ENCODE peak calls at places on chromosomes 6 and 20, in four cellular contexts. One of them, this sample, is unnamed.
A peak's percentile ranks its signal among the peaks of the same experiment; 100 is the strongest.

GRCh38 chr6:11722224-11722623 is 56.4 kb downstream of the ADTRP start:
- DNase-seq in NCI-H2081: no peak
- DNase-seq in NAMALWA: no peak
- DNase-seq in kidney glomerular epithelial cell: no peak
- DNase-seq in this sample: peak; percentile 59

GRCh38 chr6:41881506-41881905 is 13.7 kb downstream of the USP49 start:
- DNase-seq in NCI-H2081: no peak
- DNase-seq in NAMALWA: no peak
- DNase-seq in kidney glomerular epithelial cell: no peak
- DNase-seq in this sample: no peak

GRCh38 chr6:36099872-36100483 is 30.3 kb upstream of the MAPK13 start:
- DNase-seq in NCI-H2081: peak; percentile 19
- DNase-seq in NAMALWA: no peak
- DNase-seq in kidney glomerular epithelial cell: no peak
- DNase-seq in this sample: no peak

GRCh38 chr6:45681860-45682488 is 304.2 kb upstream of the SUPT3H start:
- DNase-seq in NCI-H2081: no peak
- DNase-seq in NAMALWA: peak; percentile 98
- DNase-seq in kidney glomerular epithelial cell: peak; percentile 60
- DNase-seq in this sample: peak; percentile 98

GRCh38 chr6:145086197-145086596 is 649.1 kb downstream of the EPM2A start:
- DNase-seq in NCI-H2081: peak; percentile 12
- DNase-seq in NAMALWA: no peak
- DNase-seq in kidney glomerular epithelial cell: no peak
- DNase-seq in this sample: no peak

GRCh38 chr20:64056889-64057627 is 5.9 kb upstream of the TCEA2 start:
- DNase-seq in NCI-H2081: no peak
- DNase-seq in NAMALWA: peak; percentile 61
- DNase-seq in kidney glomerular epithelial cell: no peak
- DNase-seq in this sample: no peak

GRCh38 chr6:73898599-73898998 is 202.6 kb downstream of the CD109 start:
- DNase-seq in NCI-H2081: no peak
- DNase-seq in NAMALWA: no peak
- DNase-seq in kidney glomerular epithelial cell: no peak
- DNase-seq in this sample: no peak

GRCh38 chr6:152821525-152821924 is 70.9 kb downstream of the VIP start:
- DNase-seq in NCI-H2081: no peak
- DNase-seq in NAMALWA: no peak
- DNase-seq in kidney glomerular epithelial cell: no peak
- DNase-seq in this sample: no peak

GRCh38 chr20:58897493-58897892 is 45.0 kb downstream of the GNAS start:
- DNase-seq in NCI-H2081: no peak
- DNase-seq in NAMALWA: no peak
- DNase-seq in kidney glomerular epithelial cell: no peak
- DNase-seq in this sample: no peak

GRCh38 chr6:168925671-168926070 is 328.0 kb downstream of the THBS2 start:
- DNase-seq in NCI-H2081: no peak
- DNase-seq in NAMALWA: no peak
- DNase-seq in kidney glomerular epithelial cell: no peak
- DNase-seq in this sample: no peak

GRCh38 chr6:97361286-97361685 is 78.3 kb upstream of the MMS22L start:
- DNase-seq in NCI-H2081: no peak
- DNase-seq in NAMALWA: no peak
- DNase-seq in kidney glomerular epithelial cell: no peak
- DNase-seq in this sample: no peak

GRCh38 chr6:32843979-32844838 is at the start of gene PSMB8:
- DNase-seq in NCI-H2081: peak; percentile 97
- DNase-seq in NAMALWA: peak; percentile 99
- DNase-seq in kidney glomerular epithelial cell: peak; percentile 91
- DNase-seq in this sample: peak; percentile 98

GRCh38 chr6:140566706-140567330 is 1192.4 kb upstream of the CITED2 start:
- DNase-seq in NCI-H2081: no peak
- DNase-seq in NAMALWA: no peak
- DNase-seq in kidney glomerular epithelial cell: peak; percentile 50
- DNase-seq in this sample: no peak

GRCh38 chr6:18186033-18186432 is 30.8 kb downstream of the KDM1B start:
- DNase-seq in NCI-H2081: no peak
- DNase-seq in NAMALWA: no peak
- DNase-seq in kidney glomerular epithelial cell: no peak
- DNase-seq in this sample: no peak

GRCh38 chr6:135974416-135974815 is 122.9 kb downstream of the PDE7B start:
- DNase-seq in NCI-H2081: no peak
- DNase-seq in NAMALWA: no peak
- DNase-seq in kidney glomerular epithelial cell: no peak
- DNase-seq in this sample: no peak

GRCh38 chr20:61119263-61119662 is 132.8 kb upstream of the CDH4 start:
- DNase-seq in NCI-H2081: no peak
- DNase-seq in NAMALWA: no peak
- DNase-seq in kidney glomerular epithelial cell: no peak
- DNase-seq in this sample: no peak

GRCh38 chr20:58714340-58714922 is 21.8 kb downstream of the NPEPL1 start:
- DNase-seq in NCI-H2081: no peak
- DNase-seq in NAMALWA: no peak
- DNase-seq in kidney glomerular epithelial cell: no peak
- DNase-seq in this sample: no peak